ENCODE peak calls at places on chromosomes 1 and 21, in six cellular contexts. N, H, K, I, Y and G are unnamed samples.

GRCh38 chr1:212915245-212916091 is 34.9 kb upstream of the VASH2 start:
- DNase-seq in I (peak), Y (no peak), N (peak), H (peak), K (peak), G (peak)

GRCh38 chr1:17719874-17720273 is 35.3 kb upstream of the ACTL8 start:
- DNase-seq in K (peak), H (no peak), Y (no peak), N (no peak), I (no peak), G (no peak)

GRCh38 chr1:27130798-27131197 is 24.1 kb downstream of the SLC9A1 start:
- DNase-seq in K (no peak), N (no peak), I (no peak), Y (no peak), H (no peak), G (no peak)

GRCh38 chr1:206518743-206519142 is 11.4 kb downstream of the RASSF5 start:
- DNase-seq in H (no peak), I (no peak), N (no peak), Y (no peak), K (no peak), G (no peak)

GRCh38 chr1:42765271-42765670 is 1.6 kb downstream of the P3H1 start:
- DNase-seq in Y (no peak), I (no peak), K (no peak), N (no peak), H (no peak), G (no peak)

GRCh38 chr1:81569761-81570160 is 231.0 kb upstream of the ADGRL2 start:
- DNase-seq in I (no peak), H (no peak), Y (no peak), N (no peak), K (no peak), G (no peak)

GRCh38 chr1:204353213-204353910 is 6.4 kb downstream of the PLEKHA6 start:
- DNase-seq in K (no peak), Y (no peak), H (no peak), I (no peak), N (no peak), G (no peak)

GRCh38 chr1:101960164-101960563 is 36.6 kb downstream of the OLFM3 start:
- DNase-seq in K (no peak), Y (no peak), N (no peak), H (no peak), I (no peak), G (no peak)

GRCh38 chr1:1137256-1138045 is 21.6 kb upstream of the C1orf159 start:
- DNase-seq in I (peak), K (no peak), N (no peak), Y (no peak), H (no peak), G (no peak)

GRCh38 chr1:185045793-185046441 is 559 bp downstream of the RNF2 start:
- DNase-seq in I (peak), K (peak), N (peak), Y (no peak), H (peak), G (no peak)

GRCh38 chr1:198892065-198892464 is 253.2 kb downstream of the PTPRC start:
- DNase-seq in H (no peak), Y (no peak), I (no peak), K (peak), N (no peak), G (no peak)

GRCh38 chr1:115402753-115403184 is 64.7 kb upstream of the NGF start:
- DNase-seq in H (no peak), K (no peak), Y (no peak), N (no peak), I (no peak), G (no peak)

GRCh38 chr21:29436143-29436542 is 137.4 kb downstream of the BACH1 start:
- DNase-seq in I (no peak), Y (no peak), H (no peak), N (no peak), K (no peak), G (no peak)

GRCh38 chr1:16162163-16162822 is 6.4 kb upstream of the EPHA2 start:
- DNase-seq in H (no peak), Y (no peak), I (peak), N (peak), K (no peak), G (no peak)

GRCh38 chr1:229717774-229718173 is 91.7 kb downstream of the URB2 start:
- DNase-seq in Y (no peak), N (no peak), K (no peak), H (no peak), I (no peak), G (peak)

GRCh38 chr1:229714306-229714705 is 88.3 kb downstream of the URB2 start:
- DNase-seq in Y (no peak), N (no peak), I (no peak), H (no peak), K (no peak), G (no peak)

GRCh38 chr1:229716064-229716463 is 90.0 kb downstream of the URB2 start:
- DNase-seq in K (no peak), N (no peak), I (no peak), H (no peak), Y (no peak), G (no peak)

GRCh38 chr1:229716692-229717091 is 90.6 kb downstream of the URB2 start:
- DNase-seq in H (no peak), I (no peak), K (no peak), Y (no peak), N (no peak), G (no peak)

DNA sequence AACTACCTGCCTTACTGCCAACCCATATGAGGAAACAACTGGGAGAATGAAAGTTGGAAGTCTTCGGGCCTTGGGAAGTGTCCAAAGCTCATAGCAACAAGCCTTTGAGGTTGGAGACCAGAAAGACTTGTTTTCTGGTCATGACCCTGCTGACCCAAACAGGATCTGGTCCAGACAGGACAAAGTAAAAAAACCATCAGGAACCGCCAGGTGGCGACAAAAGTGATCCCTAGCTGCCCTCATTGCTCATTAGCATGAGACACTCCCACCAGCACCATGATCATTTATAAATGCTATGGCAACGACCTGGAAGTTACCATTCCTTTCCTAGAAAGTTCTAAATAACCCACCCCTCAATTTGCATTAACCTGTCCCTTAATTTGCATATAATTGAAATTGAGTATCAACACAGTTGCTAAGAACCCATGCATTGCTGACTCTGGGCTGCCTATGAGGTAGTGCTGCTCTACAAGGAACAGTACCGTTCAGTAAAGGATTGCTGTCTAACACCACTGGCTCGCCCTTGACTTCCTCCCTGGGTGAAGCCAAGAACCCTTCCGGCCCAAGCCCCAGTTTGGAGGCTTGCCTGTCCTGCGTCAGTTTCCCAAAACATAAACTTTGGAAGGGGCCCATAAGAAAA is 89.0 kb downstream of the URB2 start:
- DNase-seq in K (peak), Y (peak), H (peak), I (peak), N (peak), G (peak)
- TF ChIP-seq CEBPB in K (no peak), Y (no peak), H (no peak), I (no peak), N (no peak), G (no peak)

GRCh38 chr1:235011599-235012435 is 116.8 kb downstream of the TOMM20 start:
- DNase-seq in Y (peak), H (peak), I (peak), K (peak), N (no peak), G (no peak)

GRCh38 chr1:235009561-235010306 is 118.9 kb downstream of the TOMM20 start:
- DNase-seq in N (no peak), H (no peak), I (no peak), Y (no peak), K (no peak), G (no peak)

GRCh38 chr1:235009074-235009473 is 119.6 kb downstream of the TOMM20 start:
- DNase-seq in H (no peak), K (no peak), Y (no peak), N (no peak), I (no peak), G (no peak)

GRCh38 chr1:235012436-235013210 is 116.0 kb downstream of the TOMM20 start:
- DNase-seq in H (no peak), Y (no peak), I (no peak), K (no peak), N (no peak), G (no peak)

DNA sequence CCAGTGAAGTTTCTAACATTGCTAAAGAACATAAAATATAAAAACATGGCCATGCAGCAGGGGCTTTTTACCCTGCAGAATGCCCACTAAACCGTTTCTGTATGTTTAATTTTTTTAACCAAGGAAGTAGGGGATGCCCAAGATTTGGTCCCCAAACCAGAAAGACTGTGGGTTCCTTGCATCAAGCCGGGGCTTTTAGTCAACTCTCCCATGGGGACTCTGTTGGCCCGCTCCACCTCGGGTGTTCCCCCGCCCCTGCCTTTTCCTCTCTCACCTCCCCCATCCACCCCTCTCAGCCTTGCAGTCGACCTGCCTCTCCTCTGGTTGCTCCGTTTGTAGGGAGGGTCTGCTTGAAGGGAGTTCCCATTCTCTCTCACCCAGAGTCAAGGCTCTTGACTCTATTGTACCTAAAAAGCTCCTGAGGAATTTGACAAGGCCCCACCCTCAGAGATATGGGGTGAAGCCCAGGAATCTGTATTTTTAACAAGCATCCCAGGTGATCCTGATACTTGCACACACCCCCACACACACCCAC is 117.5 kb downstream of the TOMM20 start:
- DNase-seq in I (no peak), N (no peak), K (no peak), H (no peak), Y (no peak), G (no peak)
- TF ChIP-seq RAD21 in I (no peak), N (no peak), K (no peak), H (no peak), Y (no peak), G (no peak)

GRCh38 chr1:32919811-32920733 is 18.9 kb upstream of the TMEM54 start:
- DNase-seq in N (no peak), H (no peak), K (peak), I (no peak), Y (no peak), G (no peak)
- TF ChIP-seq CEBPB in N (no peak), H (no peak), K (peak), I (peak), Y (no peak), G (no peak)

GRCh38 chr21:46226146-46226545 is 2.4 kb downstream of the LSS start:
- DNase-seq in Y (no peak), I (no peak), H (no peak), N (no peak), K (peak), G (no peak)
- TF ChIP-seq RAD21 in Y (no peak), I (no peak), H (no peak), N (no peak), K (no peak), G (no peak)

GRCh38 chr21:35206141-35207125 is 157.3 kb upstream of the RUNX1 start:
- DNase-seq in H (no peak), I (peak), K (peak), Y (no peak), N (no peak), G (no peak)

GRCh38 chr21:35210093-35210492 is 161.0 kb upstream of the RUNX1 start:
- DNase-seq in N (no peak), H (no peak), K (no peak), I (no peak), Y (no peak), G (no peak)

GRCh38 chr21:35207322-35207721 is 158.2 kb upstream of the RUNX1 start:
- DNase-seq in N (no peak), Y (no peak), K (no peak), H (no peak), I (no peak), G (no peak)

GRCh38 chr21:35208117-35208516 is 159.0 kb upstream of the RUNX1 start:
- DNase-seq in I (no peak), K (no peak), N (no peak), H (no peak), Y (no peak), G (no peak)

DNA sequence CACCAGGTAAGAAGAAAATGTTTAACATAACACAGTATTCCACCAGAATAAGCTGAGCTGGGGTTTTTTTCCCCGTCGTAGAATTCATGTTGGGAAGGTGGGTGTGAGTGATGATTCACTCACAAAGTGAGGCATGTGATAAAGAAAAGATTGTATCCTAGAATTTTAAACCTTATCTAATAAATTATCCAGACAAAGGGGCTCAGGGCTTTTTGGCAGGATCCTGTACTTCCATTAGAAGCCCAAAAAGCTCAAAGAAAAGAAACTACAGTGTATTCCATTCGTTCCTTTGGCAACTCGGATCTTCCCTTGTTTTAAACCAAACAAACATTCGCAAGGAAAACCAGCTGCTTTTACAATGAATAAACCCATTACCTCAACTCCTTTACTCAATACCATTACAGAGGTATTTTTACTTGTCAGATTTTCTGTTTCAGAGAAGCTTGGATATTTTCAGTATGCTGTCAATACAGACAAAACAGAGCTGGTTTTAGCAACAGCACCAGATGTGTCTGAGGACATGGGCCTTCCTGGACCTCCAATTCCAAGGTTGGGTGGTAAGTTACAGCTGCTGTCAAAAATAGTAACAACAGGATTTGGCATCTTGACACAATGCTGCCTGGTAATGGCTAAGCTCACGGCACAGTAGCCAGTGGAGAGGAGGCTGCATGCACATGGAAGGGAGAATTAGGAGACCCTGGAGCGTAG is 159.9 kb upstream of the RUNX1 start:
- DNase-seq in N (no peak), K (peak), H (no peak), I (no peak), Y (no peak), G (no peak)
- TF ChIP-seq CEBPB in N (no peak), K (peak), H (no peak), I (no peak), Y (no peak), G (no peak)

GRCh38 chr1:231357831-231358354 is 19.8 kb downstream of the SPRTN start:
- DNase-seq in K (peak), H (peak), N (no peak), I (peak), Y (peak), G (peak)
- TF ChIP-seq RAD21 in K (peak), H (peak), N (peak), I (peak), Y (peak), G (peak)

GRCh38 chr1:224621813-224622682 is 5.9 kb downstream of the CNIH3 start:
- DNase-seq in H (no peak), N (no peak), I (no peak), Y (no peak), K (no peak), G (no peak)
- TF ChIP-seq CEBPB in H (no peak), N (no peak), I (no peak), Y (no peak), K (peak), G (no peak)

DNA sequence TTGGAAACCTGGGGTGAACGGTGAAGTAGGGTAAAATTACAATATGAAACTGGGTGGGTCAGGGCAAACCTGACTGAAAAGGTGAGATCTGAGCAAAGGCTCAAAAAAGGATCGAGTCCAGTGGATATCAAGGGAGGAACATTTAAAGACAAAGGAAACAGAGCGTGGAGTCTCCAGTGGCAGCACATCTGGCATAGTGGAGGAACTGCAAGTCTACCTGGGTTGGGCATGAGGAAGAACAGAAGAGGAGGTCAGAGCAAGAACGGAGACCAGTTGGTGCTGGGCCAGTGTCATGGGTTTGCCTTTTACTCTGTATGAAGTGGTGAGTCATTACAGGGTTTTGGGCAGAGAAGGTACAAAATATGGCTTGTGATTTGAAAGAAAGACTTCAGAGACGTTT is 163.7 kb downstream of the NTPCR start:
- DNase-seq in I (no peak), Y (peak), K (peak), N (no peak), H (peak), G (no peak)
- TF ChIP-seq RAD21 in I (no peak), Y (no peak), K (no peak), N (no peak), H (no peak), G (no peak)